ENCODE peak calls at places on chromosomes 1 and 21, in eight cellular contexts. O, H, Q, C, K, E, U and B are unnamed samples.

GRCh38 chr1:55974714-55975441 is 604.5 kb downstream of the PLPP3 start:
- DNase-seq in C (no peak), Q (peak), U (no peak), E (peak), O (no peak), K (no peak), H (peak), B (peak)

GRCh38 chr21:42291751-42292562 is 23.3 kb downstream of the TFF3 start:
- DNase-seq in K (no peak), O (no peak), Q (no peak), C (no peak), U (no peak), E (no peak), H (no peak), B (no peak)

GRCh38 chr1:10068605-10069294 is 36.0 kb downstream of the UBE4B start:
- DNase-seq in C (no peak), H (no peak), U (no peak), E (peak), Q (no peak), O (no peak), K (no peak), B (no peak)

GRCh38 chr1:28392027-28392652 is 22.6 kb downstream of the PHACTR4 start:
- DNase-seq in Q (peak), O (no peak), U (no peak), E (peak), K (no peak), C (no peak), H (peak), B (peak)

GRCh38 chr1:94039514-94039870 is 81.5 kb downstream of the ABCA4 start:
- DNase-seq in H (peak), O (peak), C (peak), E (peak), Q (no peak), K (peak), U (peak), B (peak)

GRCh38 chr1:15303912-15304311 is 56.9 kb downstream of the FHAD1 start:
- DNase-seq in U (no peak), Q (no peak), C (no peak), H (no peak), K (no peak), E (no peak), O (no peak), B (no peak)

GRCh38 chr21:38438476-38438893 is 59.8 kb downstream of the ERG start:
- DNase-seq in C (peak), Q (peak), O (peak), H (peak), E (peak), K (no peak), U (no peak), B (peak)

GRCh38 chr1:223713546-223714420 is 1.4 kb downstream of the CAPN2 start:
- DNase-seq in U (peak), K (no peak), C (no peak), H (no peak), Q (no peak), E (no peak), O (no peak), B (no peak)

GRCh38 chr1:233480198-233480597 is 133.7 kb upstream of the KCNK1 start:
- DNase-seq in Q (no peak), K (no peak), H (no peak), O (no peak), C (peak), U (no peak), E (no peak), B (no peak)

GRCh38 chr1:233477359-233477758 is 136.5 kb upstream of the KCNK1 start:
- DNase-seq in H (no peak), U (no peak), O (no peak), Q (no peak), E (no peak), K (no peak), C (no peak), B (no peak)

GRCh38 chr1:233482388-233482787 is 131.5 kb upstream of the KCNK1 start:
- DNase-seq in K (no peak), C (no peak), U (no peak), O (no peak), H (no peak), E (no peak), Q (no peak), B (no peak)

GRCh38 chr1:233478611-233479010 is 135.3 kb upstream of the KCNK1 start:
- DNase-seq in H (no peak), K (no peak), Q (no peak), C (no peak), E (no peak), U (no peak), O (no peak), B (no peak)

GRCh38 chr1:233479026-233479890 is 134.6 kb upstream of the KCNK1 start:
- DNase-seq in E (no peak), H (no peak), C (no peak), K (no peak), U (no peak), Q (no peak), O (no peak), B (no peak)
- TF ChIP-seq CTCF in E (no peak), H (no peak), C (no peak), K (no peak), U (no peak), Q (no peak), O (no peak), B (no peak)

GRCh38 chr1:156160000-156160743 is 6.8 kb downstream of the SEMA4A start:
- DNase-seq in E (peak), U (no peak), Q (no peak), O (no peak), H (peak), C (peak), K (no peak), B (no peak)
- H3K4me3 ChIP-seq in E (peak), U (peak), Q (no peak), O (peak), H (peak), C (peak), K (peak), B (peak)

GRCh38 chr1:154405762-154406571 is 824 bp downstream of the IL6R start:
- DNase-seq in E (peak), U (peak), K (peak), H (peak), O (peak), C (peak), Q (no peak), B (peak)
- TF ChIP-seq CTCF in E (peak), U (no peak), K (no peak), H (peak), O (peak), C (peak), Q (peak), B (peak)

GRCh38 chr1:240663160-240663879 is 51.4 kb upstream of the GREM2 start:
- DNase-seq in Q (peak), E (peak), C (no peak), H (no peak), K (no peak), O (no peak), U (no peak), B (no peak)
- H3K4me3 ChIP-seq in Q (no peak), E (no peak), C (no peak), H (no peak), K (no peak), O (no peak), U (no peak), B (no peak)

GRCh38 chr1:47423872-47424271 is 7.8 kb downstream of the FOXE3 start:
- DNase-seq in O (no peak), E (no peak), H (no peak), C (no peak), U (no peak), K (no peak), Q (no peak), B (no peak)

GRCh38 chr1:47418681-47419272 is 2.7 kb downstream of the FOXE3 start:
- DNase-seq in U (no peak), C (no peak), O (no peak), E (no peak), H (no peak), Q (no peak), K (no peak), B (no peak)

GRCh38 chr1:47418122-47418521 is 2.0 kb downstream of the FOXE3 start:
- DNase-seq in Q (no peak), E (no peak), H (no peak), C (no peak), U (no peak), O (no peak), K (no peak), B (no peak)

GRCh38 chr1:47417129-47418044 is 1.3 kb downstream of the FOXE3 start:
- DNase-seq in Q (no peak), K (no peak), U (no peak), O (no peak), C (no peak), H (no peak), E (no peak), B (no peak)

DNA sequence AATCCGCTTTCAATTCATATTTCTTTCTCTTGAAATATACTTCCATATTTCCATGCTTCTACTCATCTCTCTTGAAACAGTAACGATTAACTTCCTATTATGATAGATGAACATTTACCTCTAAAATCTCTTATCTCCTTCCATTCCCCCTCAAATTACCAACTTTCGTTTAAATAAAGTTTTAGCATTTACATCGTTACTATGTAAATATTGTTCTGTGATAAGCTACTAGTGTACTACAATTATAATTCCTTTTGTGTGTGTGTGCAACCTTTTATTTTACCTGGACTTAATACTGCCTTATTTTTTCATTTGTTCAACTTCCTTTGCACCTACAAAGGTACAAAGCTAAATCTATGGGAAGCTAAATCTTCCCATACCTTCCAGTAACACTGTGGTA is 4.5 kb downstream of the FOXE3 start:
- DNase-seq in C (no peak), Q (no peak), U (no peak), H (no peak), K (no peak), O (no peak), E (no peak), B (no peak)
- TF ChIP-seq CTCF in C (no peak), Q (no peak), U (no peak), H (no peak), K (no peak), O (no peak), E (no peak), B (no peak)

GRCh38 chr1:203675596-203676347 is 49.1 kb downstream of the ATP2B4 start:
- DNase-seq in K (no peak), Q (no peak), E (no peak), U (peak), O (no peak), H (no peak), C (no peak), B (no peak)

GRCh38 chr1:203671808-203672207 is 45.2 kb downstream of the ATP2B4 start:
- DNase-seq in C (no peak), U (no peak), H (no peak), O (no peak), Q (no peak), K (peak), E (no peak), B (no peak)

GRCh38 chr1:203672354-203672753 is 45.7 kb downstream of the ATP2B4 start:
- DNase-seq in K (peak), E (peak), C (peak), O (no peak), Q (peak), H (peak), U (no peak), B (peak)

GRCh38 chr1:203676455-203676854 is 49.8 kb downstream of the ATP2B4 start:
- DNase-seq in K (no peak), U (no peak), Q (no peak), C (no peak), H (no peak), O (no peak), E (no peak), B (no peak)

GRCh38 chr1:203673550-203674411 is 47.1 kb downstream of the ATP2B4 start:
- DNase-seq in Q (peak), U (peak), O (no peak), K (peak), C (peak), E (peak), H (peak), B (peak)
- H3K4me3 ChIP-seq in Q (peak), U (no peak), O (no peak), K (no peak), C (peak), E (no peak), H (no peak), B (no peak)